ENCODE peak calls at places on chromosomes 11 and 22, in eight cellular contexts. X is IMR-90, R is neural progenitor cell, I is left ventricle myocardium inferior, C is body of pancreas, L is psoas muscle, U is kidney, B is HCT116. S is an unnamed sample. For H3K4me1, the result is how much of the 10 kb centered on the place peaks cover.

GRCh38 chr11:69075421-69076128 is 26.8 kb downstream of the TPCN2 start:
- DNase-seq in I (peak), C (peak), X (peak), B (peak), U (no peak), R (no peak), L (peak), S (peak)

GRCh38 chr22:48753752-48754517 is 1073.7 kb downstream of the BRD1 start:
- DNase-seq in L (no peak), X (no peak), B (no peak), R (no peak), C (no peak), I (no peak), U (no peak), S (no peak)

GRCh38 chr11:88320149-88320559 is 17.4 kb downstream of the CTSC start:
- DNase-seq in X (peak), C (no peak), B (no peak), I (no peak), R (no peak), U (no peak), L (no peak), S (no peak)

GRCh38 chr11:73001615-73002014 is 140.5 kb downstream of the FCHSD2 start:
- DNase-seq in C (peak), U (no peak), L (no peak), R (no peak), I (no peak), X (no peak), B (no peak), S (no peak)

GRCh38 chr22:27100789-27101188 is 443.4 kb downstream of the MIAT start:
- DNase-seq in I (no peak), U (peak), C (no peak), L (no peak), X (peak), B (no peak), R (peak), S (no peak)

GRCh38 chr11:9689721-9690120 is 25.8 kb downstream of the SWAP70 start:
- DNase-seq in U (no peak), I (no peak), R (peak), C (no peak), B (no peak), L (no peak), X (no peak), S (no peak)

GRCh38 chr11:6433998-6434650 is 6.7 kb downstream of the HPX start:
- DNase-seq in L (no peak), X (no peak), R (no peak), C (no peak), B (no peak), U (no peak), I (no peak), S (no peak)

GRCh38 chr22:21919526-21920307 is 32.9 kb downstream of the PPM1F start:
- DNase-seq in C (no peak), I (no peak), B (no peak), X (no peak), R (peak), L (no peak), U (peak), S (no peak)

GRCh38 chr22:32079110-32080089 is 36.3 kb downstream of the SLC5A1 start:
- DNase-seq in I (no peak), U (no peak), L (no peak), R (no peak), B (peak), X (peak), C (peak), S (no peak)

GRCh38 chr11:58616594-58616993 is 5.9 kb upstream of the CNTF start:
- DNase-seq in I (peak), U (no peak), X (peak), R (no peak), L (peak), C (peak), B (no peak), S (no peak)

GRCh38 chr11:21604564-21604963 is 588.3 kb upstream of the ANO5 start:
- DNase-seq in R (no peak), X (no peak), B (no peak), L (no peak), I (no peak), C (no peak), U (no peak), S (no peak)

GRCh38 chr11:14566331-14567063 is 46.3 kb upstream of the PSMA1 start:
- DNase-seq in R (no peak), B (no peak), U (no peak), L (no peak), C (no peak), X (no peak), I (no peak), S (no peak)

GRCh38 chr11:106101797-106102196 is 24.3 kb downstream of the AASDHPPT start:
- DNase-seq in B (no peak), C (no peak), L (no peak), U (no peak), R (no peak), I (no peak), X (peak), S (no peak)

GRCh38 chr22:27107824-27108223 is 450.4 kb downstream of the MIAT start:
- DNase-seq in L (peak), C (peak), I (peak), R (no peak), X (peak), U (peak), B (peak), S (peak)

GRCh38 chr22:17744430-17744829 is 29.8 kb downstream of the BID start:
- DNase-seq in R (no peak), X (no peak), B (no peak), U (no peak), L (no peak), I (no peak), C (no peak), S (no peak)

GRCh38 chr22:17751596-17751995 is 22.7 kb downstream of the BID start:
- DNase-seq in B (no peak), U (no peak), R (no peak), C (no peak), I (no peak), X (no peak), L (no peak), S (no peak)

GRCh38 chr22:17749605-17750395 is 24.5 kb downstream of the BID start:
- DNase-seq in C (no peak), R (peak), I (no peak), B (no peak), L (no peak), X (no peak), U (no peak), S (no peak)

GRCh38 chr22:17746916-17747315 is 27.4 kb downstream of the BID start:
- DNase-seq in B (no peak), R (no peak), X (no peak), C (no peak), L (no peak), U (no peak), I (no peak), S (no peak)

GRCh38 chr22:17748555-17749353 is 25.5 kb downstream of the BID start:
- DNase-seq in U (no peak), C (no peak), R (peak), L (no peak), X (no peak), I (peak), B (no peak), S (no peak)
- TF ChIP-seq CTCF in U (peak), C (no peak), R (peak), L (no peak), X (no peak), I (peak), B (no peak), S (no peak)

GRCh38 chr11:75560644-75561043 is 1.4 kb upstream of the SERPINH1 start:
- DNase-seq in L (no peak), R (no peak), U (no peak), B (no peak), X (peak), I (no peak), C (no peak), S (no peak)
- H3K27ac ChIP-seq in L (peak), R (no peak), U (no peak), B (no peak), X (peak), I (peak), C (peak), S (peak)

DNA sequence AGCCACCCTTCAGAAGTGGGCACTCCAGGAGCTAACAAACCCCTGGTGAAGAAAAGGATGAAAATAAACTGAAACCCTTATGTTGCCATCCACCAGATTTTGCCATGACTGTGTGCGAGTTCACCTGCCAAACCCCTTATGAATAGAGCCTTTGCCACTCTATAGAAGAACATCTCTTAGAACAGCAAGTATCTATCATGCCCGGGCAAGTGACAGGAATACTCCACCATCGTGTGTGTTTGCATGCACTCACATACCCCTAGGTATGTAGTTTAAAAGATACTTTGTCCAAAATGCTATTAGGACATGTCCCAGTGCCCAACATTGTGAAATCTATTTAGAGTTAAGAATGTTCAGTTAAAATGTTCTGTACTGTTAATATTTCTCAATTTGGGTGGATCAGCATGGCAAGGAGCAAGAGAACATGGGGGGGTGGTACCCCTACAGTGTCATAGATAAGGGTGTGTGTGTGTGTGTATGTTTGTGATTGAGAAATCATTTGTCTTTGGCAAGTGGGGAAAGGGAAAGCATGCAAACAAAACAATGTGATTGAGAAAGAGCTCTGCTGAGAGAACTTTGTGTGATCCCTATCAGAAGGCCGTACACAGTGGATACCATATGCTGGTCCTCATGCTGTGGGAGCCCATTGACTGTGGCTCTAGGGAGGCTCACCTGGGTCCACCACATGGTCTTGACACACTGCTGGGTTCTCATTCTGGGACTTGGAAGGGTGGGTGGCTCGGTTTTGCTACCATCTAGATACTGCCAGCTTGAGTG is 94.9 kb downstream of the ZBTB16 start:
- DNase-seq in L (peak), X (no peak), C (peak), B (no peak), R (no peak), I (no peak), U (peak), S (peak)
- H3K4me1 ChIP-seq in L (half or more), X (under half), C (half or more), B (under half), R (under half), I (half or more), U (under half), S (under half)

GRCh38 chr11:17528181-17528691 is 16.0 kb downstream of the USH1C start:
- DNase-seq in B (no peak), C (peak), I (peak), L (peak), X (peak), R (peak), U (peak), S (no peak)
- TF ChIP-seq CTCF in B (peak), C (peak), I (peak), L (peak), X (peak), R (peak), U (peak), S (peak)

GRCh38 chr22:50576806-50577696 is 1.2 kb downstream of the CPT1B start:
- DNase-seq in B (no peak), X (no peak), U (no peak), C (no peak), R (no peak), I (no peak), L (no peak), S (no peak)

GRCh38 chr22:50577697-50577986 is 585 bp downstream of the CPT1B start:
- DNase-seq in L (no peak), C (no peak), B (no peak), X (no peak), R (no peak), U (no peak), I (no peak), S (no peak)

GRCh38 chr22:50579752-50580151 is 1.5 kb upstream of the CPT1B start:
- DNase-seq in C (no peak), U (no peak), L (no peak), B (no peak), X (no peak), R (no peak), I (no peak), S (no peak)

GRCh38 chr22:50578776-50579310 is 616 bp upstream of the CPT1B start:
- DNase-seq in R (no peak), X (no peak), B (no peak), U (no peak), C (no peak), I (no peak), L (no peak), S (no peak)

GRCh38 chr22:50577987-50578775 is at the start of gene CPT1B:
- DNase-seq in L (peak), X (peak), R (no peak), U (no peak), C (no peak), I (peak), B (no peak), S (no peak)
- H3K27ac ChIP-seq in L (peak), X (peak), R (no peak), U (peak), C (no peak), I (peak), B (no peak), S (no peak)

DNA sequence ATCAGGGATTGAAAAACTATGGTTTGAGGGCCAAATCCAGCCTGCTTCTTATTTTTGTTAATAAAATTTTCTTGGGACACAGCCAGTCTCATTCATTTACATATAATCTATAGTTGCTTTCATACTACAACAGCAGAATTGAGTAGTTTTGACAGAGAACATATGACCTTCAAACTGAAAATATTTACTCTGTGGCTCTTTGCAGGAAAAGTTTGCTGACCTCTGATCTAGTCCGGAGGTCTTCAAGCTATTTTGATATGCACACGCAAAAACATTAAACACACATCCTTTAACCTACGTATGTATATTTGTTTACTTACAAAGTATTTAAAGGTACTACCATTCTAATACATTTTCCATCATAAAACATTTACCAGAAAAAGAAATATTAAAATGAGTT is 76.5 kb upstream of the LARGE1 start:
- DNase-seq in R (no peak), X (no peak), U (no peak), C (no peak), B (no peak), L (no peak), I (no peak), S (no peak)
- H3K4me1 ChIP-seq in R (under half), X (under half), U (under half), C (under half), B (under half), L (under half), I (under half), S (under half)

GRCh38 chr11:4695442-4695841 is 2.2 kb downstream of the OR51E2 start:
- DNase-seq in B (no peak), L (no peak), R (no peak), I (no peak), X (peak), U (no peak), C (no peak), S (no peak)

GRCh38 chr11:4700436-4700820 is 2.8 kb upstream of the OR51E2 start:
- DNase-seq in I (no peak), R (no peak), U (no peak), X (no peak), C (no peak), B (no peak), L (no peak), S (no peak)

GRCh38 chr11:4699697-4700435 is 2.2 kb upstream of the OR51E2 start:
- DNase-seq in U (no peak), C (no peak), B (no peak), I (no peak), R (no peak), L (no peak), X (no peak), S (no peak)

DNA sequence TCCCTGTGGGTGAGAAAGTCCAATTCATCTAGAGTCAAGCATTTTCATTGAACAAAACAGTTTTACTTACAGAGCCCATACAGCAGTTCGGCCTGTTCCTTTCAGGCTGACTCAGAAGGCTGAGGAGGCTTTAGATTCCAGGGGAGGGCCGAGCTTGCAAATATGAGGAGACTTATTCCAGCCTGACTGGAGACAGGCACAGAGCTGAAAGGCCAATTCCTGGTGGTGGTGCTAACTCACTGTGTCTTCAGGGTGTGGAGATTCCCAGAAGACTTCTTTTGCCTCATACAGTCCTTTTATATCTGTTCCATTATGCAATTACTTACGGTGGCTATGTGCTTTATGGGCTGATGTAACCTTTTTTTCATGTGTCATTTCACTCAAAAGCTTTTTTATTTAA is at the start of gene OR51E2:
- DNase-seq in I (no peak), L (no peak), X (peak), B (no peak), C (no peak), U (no peak), R (peak), S (no peak)
- TF ChIP-seq CTCF in I (no peak), L (no peak), X (no peak), B (no peak), C (no peak), U (no peak), R (no peak), S (no peak)

GRCh38 chr11:65650547-65651338 is 12.0 kb downstream of the RELA start:
- DNase-seq in L (no peak), B (no peak), I (peak), X (no peak), R (no peak), U (peak), C (no peak), S (no peak)
- H3K27ac ChIP-seq in L (peak), B (peak), I (peak), X (no peak), R (no peak), U (peak), C (no peak), S (peak)

S was measured in ascending aorta.